ENCODE peak calls at places on chromosomes 4 and X, in nine cellular contexts. X is WERI-Rb-1, R is upper lobe of left lung, J is breast epithelium, P is choroid plexus epithelial cell, A is lower leg skin, G is SK-N-SH, Y is astrocyte of the cerebellum, I is lower lobe of right lung. E is an unnamed sample.

GRCh38 chrX:72121381-72121780 is 10.3 kb downstream of the RTL5 start:
- DNase-seq in P (peak; percentile 71), I (peak; percentile 65), G (no peak), R (no peak), J (peak; percentile 66), X (no peak), Y (peak; percentile 65), A (peak; percentile 92), E (no peak)

GRCh38 chrX:67725471-67725870 is 181.7 kb downstream of the AR start:
- DNase-seq in X (no peak), Y (no peak), P (no peak), G (no peak), A (no peak), R (no peak), J (no peak), I (no peak), E (no peak)

GRCh38 chrX:47562615-47563243 is 1.7 kb downstream of the ARAF start:
- DNase-seq in X (no peak), I (no peak), R (no peak), A (no peak), Y (no peak), J (no peak), P (peak; percentile 65), G (no peak), E (no peak)

GRCh38 chr4:150818661-150819060 is 196.4 kb downstream of the LRBA start:
- DNase-seq in R (no peak), X (no peak), Y (no peak), J (no peak), G (no peak), A (no peak), P (peak; percentile 75), I (no peak), E (no peak)

GRCh38 chr4:24642941-24643628 is 58.7 kb upstream of the DHX15 start:
- DNase-seq in X (no peak), Y (peak; percentile 52), G (no peak), I (no peak), J (no peak), R (no peak), P (peak; percentile 43), A (no peak), E (peak; percentile 53)

GRCh38 chr4:150570862-150571261 is 11.1 kb upstream of the MAB21L2 start:
- DNase-seq in I (no peak), R (no peak), X (no peak), A (no peak), G (no peak), J (no peak), P (no peak), Y (no peak), E (no peak)

GRCh38 chr4:72974694-72975487 is 94.6 kb downstream of the COX18 start:
- DNase-seq in Y (no peak), J (no peak), R (no peak), A (no peak), I (no peak), G (no peak), X (no peak), P (peak; percentile 74), E (no peak)

GRCh38 chr4:39235701-39236100 is 53.4 kb downstream of the WDR19 start:
- DNase-seq in P (no peak), R (no peak), I (no peak), G (no peak), X (no peak), A (no peak), Y (no peak), J (no peak), E (no peak)

GRCh38 chr4:25859429-25860148 is 3.2 kb downstream of the SEL1L3 start:
- DNase-seq in A (no peak), J (no peak), Y (no peak), R (no peak), P (no peak), G (peak; percentile 31), X (no peak), I (no peak), E (no peak)

GRCh38 chr4:78951862-78952472 is 12.7 kb upstream of the PAQR3 start:
- DNase-seq in X (peak; percentile 19), Y (peak; percentile 28), J (no peak), P (peak; percentile 68), R (no peak), A (no peak), G (peak; percentile 30), I (no peak), E (no peak)

GRCh38 chrX:112844250-112844649 is 3.6 kb upstream of the AMOT start:
- DNase-seq in R (no peak), X (no peak), G (no peak), Y (no peak), P (no peak), I (no peak), J (no peak), A (no peak), E (no peak)

GRCh38 chr4:163404570-163404969 is 60.9 kb downstream of the NPY5R start:
- DNase-seq in R (no peak), P (peak; percentile 34), I (no peak), X (no peak), G (no peak), J (no peak), A (no peak), Y (no peak), E (no peak)

GRCh38 chr4:38366451-38366850 is 297.5 kb upstream of the KLF3 start:
- DNase-seq in G (no peak), A (no peak), J (no peak), X (no peak), I (no peak), Y (peak; percentile 22), P (no peak), R (no peak), E (no peak)

GRCh38 chr4:182922551-182923284 is 5.5 kb upstream of the DCTD start:
- DNase-seq in I (no peak), Y (no peak), G (no peak), R (no peak), X (no peak), J (no peak), A (no peak), P (peak; percentile 45), E (no peak)

GRCh38 chr4:176767183-176767582 is 25.5 kb downstream of the VEGFC start:
- DNase-seq in P (peak; percentile 40), J (no peak), R (no peak), I (no peak), A (no peak), X (no peak), G (no peak), Y (peak; percentile 68), E (no peak)

GRCh38 chrX:57453901-57454300 is 137.9 kb upstream of the ZXDB start:
- DNase-seq in G (peak; percentile 3), J (no peak), Y (no peak), I (no peak), R (no peak), X (peak; percentile 13), A (no peak), P (peak; percentile 9), E (no peak)

DNA sequence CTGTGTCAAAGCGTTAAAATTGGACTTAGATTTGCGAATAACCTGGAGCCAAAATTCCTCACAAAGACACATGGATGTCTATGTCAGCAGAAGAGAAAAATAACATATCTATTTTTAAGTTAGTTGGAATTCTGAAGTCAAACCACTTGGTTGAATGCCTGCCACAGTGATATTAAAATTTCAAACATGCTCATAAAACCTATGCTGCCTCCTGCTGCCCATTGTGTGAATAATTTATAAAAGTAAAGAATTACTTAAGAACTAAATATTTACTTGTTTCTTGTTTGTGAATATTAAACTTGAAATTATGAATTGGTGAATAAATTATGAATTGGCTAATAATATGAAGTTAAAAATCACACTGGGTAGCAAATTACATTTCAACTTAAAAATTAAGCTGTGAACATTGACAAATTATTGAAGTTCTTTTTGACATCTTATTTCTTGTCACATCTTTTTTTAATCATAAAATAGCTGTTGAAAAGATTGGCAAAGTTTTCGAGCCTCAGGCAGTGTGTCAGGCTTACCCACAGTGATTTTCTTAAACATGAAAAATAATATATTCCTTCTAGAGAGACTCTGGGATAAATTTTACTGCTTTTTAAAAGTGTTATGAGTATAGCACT is 35.4 kb downstream of the FABP2 start:
- DNase-seq in J (no peak), X (no peak), P (peak; percentile 93), A (no peak), G (peak; percentile 32), Y (peak; percentile 77), R (no peak), I (no peak), E (peak; percentile 22)
- TF ChIP-seq CTCF in J (peak; percentile 43), X (peak; percentile 40), P (peak; percentile 62), A (no peak), G (peak; percentile 80), Y (peak; percentile 41), R (peak; percentile 55), I (peak; percentile 64), E (peak; percentile 52)

GRCh38 chr4:139266208-139266582 is 13.8 kb downstream of the MGARP start:
- DNase-seq in P (no peak), I (no peak), J (no peak), R (no peak), Y (no peak), X (no peak), A (no peak), G (no peak), E (no peak)

GRCh38 chr4:139265654-139266053 is 14.4 kb downstream of the MGARP start:
- DNase-seq in J (no peak), P (no peak), I (no peak), A (no peak), R (no peak), G (no peak), Y (no peak), X (no peak), E (no peak)

GRCh38 chr4:139266583-139267257 is 13.3 kb downstream of the MGARP start:
- DNase-seq in A (peak; percentile 91), G (peak; percentile 72), X (peak; percentile 76), J (peak; percentile 36), R (no peak), P (peak; percentile 88), I (peak; percentile 82), Y (no peak), E (no peak)

GRCh38 chr4:139267301-139267700 is 12.7 kb downstream of the MGARP start:
- DNase-seq in P (no peak), A (no peak), I (no peak), J (no peak), Y (no peak), R (no peak), G (no peak), X (no peak), E (no peak)
- H3K4me3 ChIP-seq in P (no peak overlapping the region), A (no peak overlapping the region), I (no peak overlapping the region), J (no peak overlapping the region), Y (no peak overlapping the region), R (no peak overlapping the region), G (no peak overlapping the region), X (no peak overlapping the region), E (no peak overlapping the region)

GRCh38 chr4:98150092-98150761 is 7.0 kb upstream of the STPG2 start:
- DNase-seq in G (no peak), I (no peak), Y (peak; percentile 4), R (no peak), P (peak; percentile 42), X (no peak), A (no peak), J (no peak), E (no peak)
- TF ChIP-seq CTCF in G (peak; percentile 61), I (no peak), Y (no peak), R (no peak), P (peak; percentile 18), X (no peak), A (no peak), J (no peak), E (no peak)

DNA sequence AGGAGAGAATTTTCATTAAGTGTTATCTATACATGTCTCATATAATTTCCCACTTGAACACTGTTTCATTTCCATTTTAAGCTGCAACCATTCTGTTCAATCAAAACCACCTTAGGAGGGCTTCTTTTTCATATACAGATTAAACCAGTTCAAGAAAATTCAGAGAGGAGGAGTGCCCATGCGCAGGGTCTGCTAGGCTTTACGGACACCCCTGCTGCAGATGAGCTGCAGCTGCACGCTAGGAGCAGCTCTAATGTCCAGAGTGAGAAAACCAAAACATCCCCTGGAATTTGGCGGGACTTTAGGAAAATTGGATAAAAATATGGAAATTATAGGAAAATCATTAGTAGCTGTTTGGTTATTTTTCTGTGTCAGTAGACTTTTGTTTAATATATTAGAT is 541.0 kb downstream of the SPRY1 start:
- DNase-seq in Y (no peak), I (no peak), J (no peak), G (peak; percentile 24), R (no peak), P (peak; percentile 31), X (no peak), A (no peak), E (no peak)
- H3K4me3 ChIP-seq in Y (no peak overlapping the region), I (no peak overlapping the region), J (no peak overlapping the region), G (no peak overlapping the region), R (no peak overlapping the region), P (no peak overlapping the region), X (no peak overlapping the region), A (no peak overlapping the region), E (no peak overlapping the region)

E was measured in retinal pigment epithelial cell.